ENCODE peak calls at places on chromosomes 6 and 20, in ten cellular contexts. One of them, this sample, is unnamed.

GRCh38 chr6:168641455-168641854 is 200.5 kb downstream of the SMOC2 start:
- DNase-seq in activated CD4-positive, alpha-beta T cell treated with anti-CD3 and anti-CD28 coated beads, Interleukin-2, amount 10 ng/mL, durations not matched to agents 7 days and 5 days: no peak
- DNase-seq in HTR-8/SVneo: peak; percentile 30
- DNase-seq in CD8-positive, alpha-beta T cell: no peak
- DNase-seq in GM04504: no peak
- DNase-seq in T-helper 2 cell: no peak
- DNase-seq in KG1: no peak
- DNase-seq in GM20000: no peak
- DNase-seq in NCI-H2171 treated with DMSO at 0.1 percent for 48 hours: no peak
- DNase-seq in stimulated activated CD4-positive, alpha-beta T cell treated with anti-CD3 and anti-CD28 coated beads, Interleukin-2, amount 100 ng/mL, for 48 hours: no peak
- DNase-seq in this sample: no peak

GRCh38 chr6:89520730-89521129 is 87.8 kb downstream of the ANKRD6 start:
- DNase-seq in activated CD4-positive, alpha-beta T cell treated with anti-CD3 and anti-CD28 coated beads, Interleukin-2, amount 10 ng/mL, durations not matched to agents 7 days and 5 days: no peak
- DNase-seq in HTR-8/SVneo: no peak
- DNase-seq in CD8-positive, alpha-beta T cell: no peak
- DNase-seq in GM04504: no peak
- DNase-seq in T-helper 2 cell: no peak
- DNase-seq in KG1: no peak
- DNase-seq in GM20000: no peak
- DNase-seq in NCI-H2171 treated with DMSO at 0.1 percent for 48 hours: no peak
- DNase-seq in stimulated activated CD4-positive, alpha-beta T cell treated with anti-CD3 and anti-CD28 coated beads, Interleukin-2, amount 100 ng/mL, for 48 hours: no peak
- DNase-seq in this sample: no peak

GRCh38 chr6:9647599-9647998 is 767.3 kb downstream of the TFAP2A start:
- DNase-seq in activated CD4-positive, alpha-beta T cell treated with anti-CD3 and anti-CD28 coated beads, Interleukin-2, amount 10 ng/mL, durations not matched to agents 7 days and 5 days: no peak
- DNase-seq in HTR-8/SVneo: no peak
- DNase-seq in CD8-positive, alpha-beta T cell: no peak
- DNase-seq in GM04504: no peak
- DNase-seq in T-helper 2 cell: no peak
- DNase-seq in KG1: no peak
- DNase-seq in GM20000: no peak
- DNase-seq in NCI-H2171 treated with DMSO at 0.1 percent for 48 hours: no peak
- DNase-seq in stimulated activated CD4-positive, alpha-beta T cell treated with anti-CD3 and anti-CD28 coated beads, Interleukin-2, amount 100 ng/mL, for 48 hours: no peak
- DNase-seq in this sample: no peak

GRCh38 chr6:42563697-42564495 is at the start of gene UBR2:
- DNase-seq in activated CD4-positive, alpha-beta T cell treated with anti-CD3 and anti-CD28 coated beads, Interleukin-2, amount 10 ng/mL, durations not matched to agents 7 days and 5 days: peak; percentile 97
- DNase-seq in HTR-8/SVneo: peak; percentile 94
- DNase-seq in CD8-positive, alpha-beta T cell: peak; percentile 90
- DNase-seq in GM04504: peak; percentile 98
- DNase-seq in T-helper 2 cell: peak; percentile 90
- DNase-seq in KG1: peak; percentile 98
- DNase-seq in GM20000: peak; percentile 92
- DNase-seq in NCI-H2171 treated with DMSO at 0.1 percent for 48 hours: peak; percentile 99
- DNase-seq in stimulated activated CD4-positive, alpha-beta T cell treated with anti-CD3 and anti-CD28 coated beads, Interleukin-2, amount 100 ng/mL, for 48 hours: peak; percentile 85
- DNase-seq in this sample: peak; percentile 83

GRCh38 chr6:3296113-3296512 is 37.4 kb downstream of the PSMG4 start:
- DNase-seq in activated CD4-positive, alpha-beta T cell treated with anti-CD3 and anti-CD28 coated beads, Interleukin-2, amount 10 ng/mL, durations not matched to agents 7 days and 5 days: no peak
- DNase-seq in HTR-8/SVneo: no peak
- DNase-seq in CD8-positive, alpha-beta T cell: no peak
- DNase-seq in GM04504: no peak
- DNase-seq in T-helper 2 cell: no peak
- DNase-seq in KG1: no peak
- DNase-seq in GM20000: no peak
- DNase-seq in NCI-H2171 treated with DMSO at 0.1 percent for 48 hours: no peak
- DNase-seq in stimulated activated CD4-positive, alpha-beta T cell treated with anti-CD3 and anti-CD28 coated beads, Interleukin-2, amount 100 ng/mL, for 48 hours: no peak
- DNase-seq in this sample: no peak

GRCh38 chr6:128463942-128464341 is 56.5 kb downstream of the PTPRK start:
- DNase-seq in activated CD4-positive, alpha-beta T cell treated with anti-CD3 and anti-CD28 coated beads, Interleukin-2, amount 10 ng/mL, durations not matched to agents 7 days and 5 days: no peak
- DNase-seq in HTR-8/SVneo: peak; percentile 27
- DNase-seq in CD8-positive, alpha-beta T cell: no peak
- DNase-seq in GM04504: no peak
- DNase-seq in T-helper 2 cell: no peak
- DNase-seq in KG1: no peak
- DNase-seq in GM20000: no peak
- DNase-seq in NCI-H2171 treated with DMSO at 0.1 percent for 48 hours: no peak
- DNase-seq in stimulated activated CD4-positive, alpha-beta T cell treated with anti-CD3 and anti-CD28 coated beads, Interleukin-2, amount 100 ng/mL, for 48 hours: no peak
- DNase-seq in this sample: no peak

GRCh38 chr6:165653196-165653595 is 9.8 kb downstream of the PDE10A start:
- DNase-seq in activated CD4-positive, alpha-beta T cell treated with anti-CD3 and anti-CD28 coated beads, Interleukin-2, amount 10 ng/mL, durations not matched to agents 7 days and 5 days: no peak
- DNase-seq in HTR-8/SVneo: no peak
- DNase-seq in CD8-positive, alpha-beta T cell: no peak
- DNase-seq in GM04504: no peak
- DNase-seq in T-helper 2 cell: no peak
- DNase-seq in KG1: no peak
- DNase-seq in GM20000: no peak
- DNase-seq in NCI-H2171 treated with DMSO at 0.1 percent for 48 hours: no peak
- DNase-seq in stimulated activated CD4-positive, alpha-beta T cell treated with anti-CD3 and anti-CD28 coated beads, Interleukin-2, amount 100 ng/mL, for 48 hours: no peak
- DNase-seq in this sample: no peak

GRCh38 chr6:141103246-141103645 is 1029.5 kb upstream of the GJE1 start:
- DNase-seq in activated CD4-positive, alpha-beta T cell treated with anti-CD3 and anti-CD28 coated beads, Interleukin-2, amount 10 ng/mL, durations not matched to agents 7 days and 5 days: no peak
- DNase-seq in HTR-8/SVneo: no peak
- DNase-seq in CD8-positive, alpha-beta T cell: no peak
- DNase-seq in GM04504: peak; percentile 32
- DNase-seq in T-helper 2 cell: no peak
- DNase-seq in KG1: no peak
- DNase-seq in GM20000: no peak
- DNase-seq in NCI-H2171 treated with DMSO at 0.1 percent for 48 hours: no peak
- DNase-seq in stimulated activated CD4-positive, alpha-beta T cell treated with anti-CD3 and anti-CD28 coated beads, Interleukin-2, amount 100 ng/mL, for 48 hours: no peak
- DNase-seq in this sample: no peak

GRCh38 chr6:134814076-134814709 is 135.7 kb downstream of the ALDH8A1 start:
- DNase-seq in activated CD4-positive, alpha-beta T cell treated with anti-CD3 and anti-CD28 coated beads, Interleukin-2, amount 10 ng/mL, durations not matched to agents 7 days and 5 days: no peak
- DNase-seq in HTR-8/SVneo: peak; percentile 30
- DNase-seq in CD8-positive, alpha-beta T cell: no peak
- DNase-seq in GM04504: no peak
- DNase-seq in T-helper 2 cell: no peak
- DNase-seq in KG1: no peak
- DNase-seq in GM20000: no peak
- DNase-seq in NCI-H2171 treated with DMSO at 0.1 percent for 48 hours: no peak
- DNase-seq in stimulated activated CD4-positive, alpha-beta T cell treated with anti-CD3 and anti-CD28 coated beads, Interleukin-2, amount 100 ng/mL, for 48 hours: no peak
- DNase-seq in this sample: no peak

GRCh38 chr6:19603716-19604115 is 233.5 kb upstream of the ID4 start:
- DNase-seq in activated CD4-positive, alpha-beta T cell treated with anti-CD3 and anti-CD28 coated beads, Interleukin-2, amount 10 ng/mL, durations not matched to agents 7 days and 5 days: no peak
- DNase-seq in HTR-8/SVneo: no peak
- DNase-seq in CD8-positive, alpha-beta T cell: no peak
- DNase-seq in GM04504: no peak
- DNase-seq in T-helper 2 cell: no peak
- DNase-seq in KG1: no peak
- DNase-seq in GM20000: no peak
- DNase-seq in NCI-H2171 treated with DMSO at 0.1 percent for 48 hours: no peak
- DNase-seq in stimulated activated CD4-positive, alpha-beta T cell treated with anti-CD3 and anti-CD28 coated beads, Interleukin-2, amount 100 ng/mL, for 48 hours: no peak
- DNase-seq in this sample: no peak

GRCh38 chr20:36483919-36484808 is 57.2 kb upstream of the MYL9 start:
- DNase-seq in activated CD4-positive, alpha-beta T cell treated with anti-CD3 and anti-CD28 coated beads, Interleukin-2, amount 10 ng/mL, durations not matched to agents 7 days and 5 days: no peak
- DNase-seq in HTR-8/SVneo: no peak
- DNase-seq in CD8-positive, alpha-beta T cell: no peak
- DNase-seq in GM04504: no peak
- DNase-seq in T-helper 2 cell: no peak
- DNase-seq in KG1: no peak
- DNase-seq in GM20000: no peak
- DNase-seq in NCI-H2171 treated with DMSO at 0.1 percent for 48 hours: no peak
- DNase-seq in stimulated activated CD4-positive, alpha-beta T cell treated with anti-CD3 and anti-CD28 coated beads, Interleukin-2, amount 100 ng/mL, for 48 hours: no peak
- DNase-seq in this sample: no peak

GRCh38 chr6:16712931-16713484 is 48.3 kb downstream of the ATXN1 start:
- DNase-seq in activated CD4-positive, alpha-beta T cell treated with anti-CD3 and anti-CD28 coated beads, Interleukin-2, amount 10 ng/mL, durations not matched to agents 7 days and 5 days: no peak
- DNase-seq in HTR-8/SVneo: peak; percentile 75
- DNase-seq in CD8-positive, alpha-beta T cell: no peak
- DNase-seq in GM04504: peak; percentile 87
- DNase-seq in T-helper 2 cell: no peak
- DNase-seq in KG1: peak; percentile 62
- DNase-seq in GM20000: no peak
- DNase-seq in NCI-H2171 treated with DMSO at 0.1 percent for 48 hours: no peak
- DNase-seq in stimulated activated CD4-positive, alpha-beta T cell treated with anti-CD3 and anti-CD28 coated beads, Interleukin-2, amount 100 ng/mL, for 48 hours: no peak
- DNase-seq in this sample: no peak

GRCh38 chr20:22303523-22303922 is 280.8 kb downstream of the FOXA2 start:
- DNase-seq in activated CD4-positive, alpha-beta T cell treated with anti-CD3 and anti-CD28 coated beads, Interleukin-2, amount 10 ng/mL, durations not matched to agents 7 days and 5 days: no peak
- DNase-seq in HTR-8/SVneo: no peak
- DNase-seq in CD8-positive, alpha-beta T cell: no peak
- DNase-seq in GM04504: no peak
- DNase-seq in T-helper 2 cell: no peak
- DNase-seq in KG1: no peak
- DNase-seq in GM20000: no peak
- DNase-seq in NCI-H2171 treated with DMSO at 0.1 percent for 48 hours: peak; percentile 4
- DNase-seq in stimulated activated CD4-positive, alpha-beta T cell treated with anti-CD3 and anti-CD28 coated beads, Interleukin-2, amount 100 ng/mL, for 48 hours: no peak
- DNase-seq in this sample: no peak

GRCh38 chr6:33082702-33083101 is 6.9 kb downstream of the HLA-DPB1 start:
- DNase-seq in activated CD4-positive, alpha-beta T cell treated with anti-CD3 and anti-CD28 coated beads, Interleukin-2, amount 10 ng/mL, durations not matched to agents 7 days and 5 days: no peak
- DNase-seq in HTR-8/SVneo: no peak
- DNase-seq in CD8-positive, alpha-beta T cell: no peak
- DNase-seq in GM04504: no peak
- DNase-seq in T-helper 2 cell: no peak
- DNase-seq in KG1: no peak
- DNase-seq in GM20000: peak; percentile 53
- DNase-seq in NCI-H2171 treated with DMSO at 0.1 percent for 48 hours: no peak
- DNase-seq in stimulated activated CD4-positive, alpha-beta T cell treated with anti-CD3 and anti-CD28 coated beads, Interleukin-2, amount 100 ng/mL, for 48 hours: no peak
- DNase-seq in this sample: no peak

GRCh38 chr20:17634666-17635319 is 47.2 kb downstream of the RRBP1 start:
- DNase-seq in activated CD4-positive, alpha-beta T cell treated with anti-CD3 and anti-CD28 coated beads, Interleukin-2, amount 10 ng/mL, durations not matched to agents 7 days and 5 days: no peak
- DNase-seq in HTR-8/SVneo: no peak
- DNase-seq in CD8-positive, alpha-beta T cell: no peak
- DNase-seq in GM04504: no peak
- DNase-seq in T-helper 2 cell: no peak
- DNase-seq in KG1: no peak
- DNase-seq in GM20000: no peak
- DNase-seq in NCI-H2171 treated with DMSO at 0.1 percent for 48 hours: no peak
- DNase-seq in stimulated activated CD4-positive, alpha-beta T cell treated with anti-CD3 and anti-CD28 coated beads, Interleukin-2, amount 100 ng/mL, for 48 hours: no peak
- DNase-seq in this sample: no peak

GRCh38 chr20:50247196-50248094 is 56.8 kb downstream of the CEBPB start:
- DNase-seq in activated CD4-positive, alpha-beta T cell treated with anti-CD3 and anti-CD28 coated beads, Interleukin-2, amount 10 ng/mL, durations not matched to agents 7 days and 5 days: no peak
- DNase-seq in HTR-8/SVneo: no peak
- DNase-seq in CD8-positive, alpha-beta T cell: no peak
- DNase-seq in GM04504: no peak
- DNase-seq in T-helper 2 cell: no peak
- DNase-seq in KG1: no peak
- DNase-seq in GM20000: no peak
- DNase-seq in NCI-H2171 treated with DMSO at 0.1 percent for 48 hours: no peak
- DNase-seq in stimulated activated CD4-positive, alpha-beta T cell treated with anti-CD3 and anti-CD28 coated beads, Interleukin-2, amount 100 ng/mL, for 48 hours: no peak
- DNase-seq in this sample: no peak

GRCh38 chr20:4261333-4262284 is 246.3 kb upstream of the RNF24 start:
- DNase-seq in activated CD4-positive, alpha-beta T cell treated with anti-CD3 and anti-CD28 coated beads, Interleukin-2, amount 10 ng/mL, durations not matched to agents 7 days and 5 days: no peak
- DNase-seq in HTR-8/SVneo: no peak
- DNase-seq in CD8-positive, alpha-beta T cell: no peak
- DNase-seq in GM04504: no peak
- DNase-seq in T-helper 2 cell: no peak
- DNase-seq in KG1: no peak
- DNase-seq in GM20000: no peak
- DNase-seq in NCI-H2171 treated with DMSO at 0.1 percent for 48 hours: no peak
- DNase-seq in stimulated activated CD4-positive, alpha-beta T cell treated with anti-CD3 and anti-CD28 coated beads, Interleukin-2, amount 100 ng/mL, for 48 hours: no peak
- DNase-seq in this sample: no peak

This sample was measured in CD8-positive, alpha-beta memory T cell.